ENCODE peak calls at places on chromosomes 13 and 19, in four cellular contexts. I is HL-60, J is K562, V is GM12878. B is an unnamed sample.

GRCh38 chr19:9848060-9848459 is 12.9 kb downstream of the PIN1 start:
- DNase-seq in J (no peak), V (no peak), I (no peak), B (no peak)

GRCh38 chr19:45767881-45768643 is 990 bp downstream of the SIX5 start:
- DNase-seq in J (peak), V (no peak), I (no peak), B (peak)

GRCh38 chr13:112767506-112768471 is 78.0 kb downstream of the ATP11A start:
- DNase-seq in V (peak), I (peak), J (no peak), B (peak)

GRCh38 chr13:38753878-38754277 is 67.0 kb downstream of the FREM2 start:
- DNase-seq in I (no peak), V (no peak), J (no peak), B (no peak)

GRCh38 chr19:35845215-35846037 is 6.9 kb downstream of the NPHS1 start:
- DNase-seq in V (no peak), J (peak), I (no peak), B (no peak)

GRCh38 chr19:18832331-18833140 is 777 bp downstream of the UPF1 start:
- DNase-seq in I (no peak), J (peak), V (no peak), B (no peak)

GRCh38 chr13:91318886-91319285 is 28.6 kb upstream of the MIR17HG start:
- DNase-seq in J (no peak), V (no peak), I (no peak), B (no peak)

GRCh38 chr19:18057557-18057956 is 29.2 kb downstream of the IL12RB1 start:
- DNase-seq in I (no peak), J (no peak), V (no peak), B (no peak)

GRCh38 chr19:31694761-31695160 is 345.5 kb upstream of the TSHZ3 start:
- DNase-seq in I (no peak), V (no peak), J (no peak), B (no peak)

GRCh38 chr13:22030321-22030720 is 359.4 kb downstream of the FGF9 start:
- DNase-seq in J (no peak), I (no peak), V (no peak), B (no peak)

GRCh38 chr19:49676136-49676689 is 858 bp upstream of the PRMT1 start:
- DNase-seq in V (peak), J (peak), I (peak), B (no peak)

DNA sequence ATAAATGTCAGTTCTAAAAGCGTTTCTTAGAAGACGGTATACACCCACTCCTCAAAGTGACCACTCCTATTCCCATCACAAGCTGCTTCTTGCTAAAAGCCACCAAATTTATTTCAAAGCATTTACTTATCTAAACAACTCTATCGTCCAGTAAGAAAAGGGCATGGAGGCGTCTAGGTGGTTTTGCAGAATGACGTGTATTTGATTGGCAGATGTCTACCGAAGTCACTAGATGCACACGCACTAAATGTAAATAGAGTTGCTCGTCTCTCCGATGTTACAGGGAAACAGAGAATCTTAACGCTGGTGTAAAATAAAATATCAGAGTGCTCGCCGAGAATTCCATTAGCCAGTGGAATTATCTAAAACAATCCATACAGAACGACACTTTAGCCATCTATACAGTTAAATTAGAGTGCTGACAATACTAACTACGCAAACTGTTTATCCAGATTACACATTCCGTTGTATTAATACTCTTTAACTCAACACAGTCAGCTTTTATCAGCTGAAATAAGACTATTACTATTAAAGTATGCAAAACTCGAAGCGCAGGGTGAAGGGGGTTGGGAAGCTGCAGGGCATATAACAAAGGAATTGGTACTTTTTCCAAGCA is 1.9 kb downstream of the KLF12 start:
- DNase-seq in V (no peak), J (no peak), I (no peak), B (no peak)
- TF ChIP-seq SPI1 in V (no peak), J (no peak), I (no peak), B (no peak)

DNA sequence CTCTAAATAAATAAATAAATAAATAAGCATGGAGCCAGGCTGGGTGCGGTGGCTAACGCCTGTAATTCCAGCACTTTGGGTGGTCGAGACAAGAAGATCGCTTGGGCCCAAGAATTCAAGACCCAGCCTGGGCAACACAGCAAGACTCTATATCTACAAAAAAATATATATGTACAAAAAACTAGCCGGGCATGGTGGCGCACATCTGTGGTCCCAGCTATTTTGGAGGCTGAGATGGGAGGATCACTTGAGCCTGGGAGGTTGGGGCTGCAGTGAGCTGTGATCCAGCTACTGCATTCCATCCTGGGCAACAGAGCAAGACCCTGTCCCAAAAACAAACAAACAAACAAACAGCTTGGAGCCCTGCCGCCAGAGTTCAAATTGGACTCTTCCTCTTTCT is 2.7 kb downstream of the ACTMAP start:
- DNase-seq in J (no peak), I (no peak), V (no peak), B (no peak)
- TF ChIP-seq SPI1 in J (no peak), I (no peak), V (no peak), B (no peak)

GRCh38 chr13:98575876-98576214 is 1.1 kb downstream of the STK24 start:
- DNase-seq in V (no peak), J (no peak), I (no peak), B (no peak)

GRCh38 chr13:98567140-98567539 is 9.8 kb downstream of the STK24 start:
- DNase-seq in I (no peak), J (no peak), V (no peak), B (no peak)

GRCh38 chr13:98575009-98575866 is 1.7 kb downstream of the STK24 start:
- DNase-seq in V (no peak), J (no peak), I (no peak), B (no peak)

GRCh38 chr13:98571955-98572662 is 4.8 kb downstream of the STK24 start:
- DNase-seq in J (no peak), I (no peak), V (no peak), B (no peak)

GRCh38 chr13:98570929-98571372 is 6.0 kb downstream of the STK24 start:
- DNase-seq in I (no peak), V (peak), J (no peak), B (peak)
- TF ChIP-seq SPI1 in I (no peak), V (peak), J (no peak), B (peak)

DNA sequence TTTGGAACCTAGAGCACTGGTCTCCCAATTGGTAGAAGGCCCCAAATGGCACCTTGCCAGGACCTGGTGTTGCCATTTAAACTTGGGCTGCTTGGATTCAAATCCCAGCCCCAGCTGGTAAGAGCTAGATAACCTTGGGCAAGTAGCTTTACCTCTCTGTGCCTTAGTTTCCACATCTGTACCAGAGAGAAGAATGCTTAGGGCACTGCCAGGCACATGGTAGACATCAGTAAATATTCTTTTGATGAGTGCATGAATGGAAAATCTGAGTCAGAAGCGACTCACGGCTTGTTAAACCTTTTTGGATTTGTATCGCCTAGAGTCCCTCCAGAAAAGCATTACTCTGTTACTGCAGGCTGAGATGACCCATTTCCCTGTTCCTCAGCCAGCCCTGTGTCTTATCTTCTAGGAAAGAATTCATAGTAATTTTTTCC is 90.9 kb downstream of the SIPA1L3 start:
- DNase-seq in V (no peak), I (no peak), J (no peak), B (no peak)
- TF ChIP-seq SPI1 in V (no peak), I (no peak), J (no peak), B (no peak)

GRCh38 chr13:59877933-59878332 is 285.8 kb downstream of the DIAPH3 start:
- DNase-seq in J (no peak), I (no peak), V (no peak), B (no peak)

GRCh38 chr13:59874973-59875372 is 288.8 kb downstream of the DIAPH3 start:
- DNase-seq in J (no peak), I (no peak), V (no peak), B (no peak)

GRCh38 chr13:59880468-59880867 is 283.3 kb downstream of the DIAPH3 start:
- DNase-seq in I (no peak), J (no peak), V (no peak), B (no peak)

GRCh38 chr13:59883885-59884284 is 279.8 kb downstream of the DIAPH3 start:
- DNase-seq in V (no peak), I (no peak), J (no peak), B (no peak)

DNA sequence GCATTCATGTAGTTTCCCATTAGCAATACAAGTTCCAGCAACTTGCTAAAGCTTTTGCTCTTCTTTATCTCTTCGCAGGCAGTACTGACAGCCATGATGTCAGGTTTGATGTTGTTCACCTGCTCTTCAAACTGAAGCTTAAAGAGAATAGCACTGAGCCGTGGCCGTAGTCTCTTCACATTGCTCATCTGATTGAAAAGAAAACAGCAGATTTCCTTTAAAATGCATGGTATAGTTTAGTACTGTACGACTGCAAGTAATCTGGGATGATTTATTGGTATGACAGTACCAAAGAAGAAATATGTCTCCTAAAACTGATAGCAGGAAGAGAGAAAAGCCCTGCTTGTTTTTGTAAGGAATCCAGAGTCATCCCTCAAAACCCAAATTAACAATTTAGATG is 284.4 kb downstream of the DIAPH3 start:
- DNase-seq in J (no peak), I (no peak), V (no peak), B (no peak)
- TF ChIP-seq SPI1 in J (no peak), I (no peak), V (no peak), B (no peak)

DNA sequence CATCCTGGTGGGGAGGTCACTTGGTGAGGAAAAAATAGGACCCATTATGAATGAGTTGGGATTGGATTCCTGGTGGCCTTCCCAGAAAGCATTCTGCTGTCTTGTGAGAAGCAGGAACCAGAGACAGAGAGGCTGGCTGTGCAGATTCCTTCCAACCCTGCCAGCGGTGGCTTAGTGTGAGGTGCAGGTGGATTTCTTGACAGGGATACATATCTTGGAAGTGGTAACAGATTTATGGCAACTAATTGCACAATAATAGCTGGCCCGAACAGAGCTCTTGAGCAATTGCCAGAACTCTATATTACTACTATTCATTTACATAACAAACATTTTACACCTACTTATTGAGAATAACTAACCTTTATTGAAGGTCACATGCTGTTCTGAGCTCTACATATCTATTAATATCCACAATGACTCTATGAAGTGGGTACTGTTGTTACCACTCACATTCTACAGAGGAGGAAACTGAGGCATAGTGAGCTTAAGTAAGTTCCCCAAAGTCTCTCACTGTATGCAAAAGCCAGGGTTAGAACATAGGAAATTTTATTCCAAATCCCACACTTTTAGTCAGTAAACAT is 173.9 kb upstream of the SERP2 start:
- DNase-seq in J (no peak), V (no peak), I (no peak), B (no peak)
- TF ChIP-seq SPI1 in J (no peak), V (no peak), I (no peak), B (no peak)

GRCh38 chr19:6324757-6325156 is 8.7 kb downstream of the ACER1 start:
- DNase-seq in I (no peak), J (no peak), V (no peak), B (no peak)

GRCh38 chr19:6322284-6322683 is 11.1 kb downstream of the ACER1 start:
- DNase-seq in V (no peak), I (no peak), J (no peak), B (no peak)

GRCh38 chr19:6318772-6319171 is 14.6 kb downstream of the ACER1 start:
- DNase-seq in V (no peak), J (no peak), I (no peak), B (no peak)

GRCh38 chr19:6313398-6313969 is 19.9 kb downstream of the ACER1 start:
- DNase-seq in I (no peak), V (no peak), J (no peak), B (no peak)

DNA sequence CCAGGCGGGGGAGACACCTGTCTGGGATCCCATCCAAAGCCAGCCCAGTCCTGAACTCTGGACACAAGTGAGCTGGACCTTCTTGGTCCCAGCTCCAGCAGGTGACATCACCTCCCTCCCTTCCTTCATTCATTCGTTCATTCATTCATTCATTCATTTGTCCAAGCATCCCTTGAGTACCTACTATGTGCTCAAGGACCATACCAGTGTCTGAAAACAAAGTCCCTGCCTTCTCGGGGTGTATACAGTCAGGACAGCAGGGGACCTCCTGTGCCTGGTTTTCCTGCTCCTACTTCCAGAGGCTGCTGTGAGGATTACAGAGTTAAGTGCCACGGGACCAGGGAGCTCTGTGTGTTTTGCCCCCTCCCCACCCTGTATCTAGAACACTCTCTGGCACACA is 14.0 kb downstream of the ACER1 start:
- DNase-seq in I (no peak), J (no peak), V (no peak), B (no peak)
- TF ChIP-seq SPI1 in I (no peak), J (no peak), V (no peak), B (no peak)

GRCh38 chr19:2049741-2050348 is 1.2 kb downstream of the MKNK2 start:
- DNase-seq in V (no peak), I (peak), J (peak), B (no peak)
- TF ChIP-seq SPI1 in V (peak), I (peak), J (peak), B (peak)

GRCh38 chr19:2488942-2489731 is 13.2 kb downstream of the GADD45B start:
- DNase-seq in J (no peak), I (no peak), V (no peak), B (no peak)
- TF ChIP-seq SPI1 in J (no peak), I (no peak), V (no peak), B (no peak)